ENCODE peak calls at places on chromosome 4, in ten cellular contexts. One of them, this sample, is unnamed.

GRCh38 chr4:153759407-153760226 is at the start of gene RNF175:
- DNase-seq in neural progenitor cell: peak
- DNase-seq in anterior cingulate cortex: no peak
- DNase-seq in C1 segment of cervical spinal cord: no peak
- DNase-seq in MV-4-11: no peak
- DNase-seq in sciatic nerve: no peak
- DNase-seq in prostate gland: no peak
- DNase-seq in NAMALWA: no peak
- DNase-seq in endothelial cell: peak
- DNase-seq in right cardiac atrium: peak
- DNase-seq in this sample: peak

GRCh38 chr4:100299441-100299840 is 109.2 kb upstream of the DDIT4L start:
- DNase-seq in neural progenitor cell: no peak
- DNase-seq in C1 segment of cervical spinal cord: no peak
- DNase-seq in prostate gland: no peak
- DNase-seq in NAMALWA: no peak
- DNase-seq in sciatic nerve: no peak
- DNase-seq in right cardiac atrium: no peak
- DNase-seq in endothelial cell: no peak
- DNase-seq in MV-4-11: no peak
- DNase-seq in anterior cingulate cortex: no peak
- DNase-seq in this sample: no peak

GRCh38 chr4:134365852-134366251 is 164.3 kb upstream of the PABPC4L start:
- DNase-seq in neural progenitor cell: no peak
- DNase-seq in NAMALWA: no peak
- DNase-seq in prostate gland: no peak
- DNase-seq in MV-4-11: no peak
- DNase-seq in right cardiac atrium: no peak
- DNase-seq in endothelial cell: no peak
- DNase-seq in sciatic nerve: no peak
- DNase-seq in anterior cingulate cortex: no peak
- DNase-seq in C1 segment of cervical spinal cord: no peak
- DNase-seq in this sample: no peak

GRCh38 chr4:118964891-118965411 is 76.3 kb downstream of the SYNPO2 start:
- DNase-seq in prostate gland: no peak
- DNase-seq in right cardiac atrium: peak
- DNase-seq in C1 segment of cervical spinal cord: no peak
- DNase-seq in NAMALWA: no peak
- DNase-seq in anterior cingulate cortex: no peak
- DNase-seq in neural progenitor cell: no peak
- DNase-seq in sciatic nerve: no peak
- DNase-seq in MV-4-11: peak
- DNase-seq in endothelial cell: no peak
- DNase-seq in this sample: no peak

GRCh38 chr4:100738388-100739165 is 220.8 kb upstream of the EMCN start:
- DNase-seq in endothelial cell: no peak
- DNase-seq in anterior cingulate cortex: no peak
- DNase-seq in NAMALWA: no peak
- DNase-seq in neural progenitor cell: no peak
- DNase-seq in sciatic nerve: no peak
- DNase-seq in prostate gland: no peak
- DNase-seq in MV-4-11: peak
- DNase-seq in C1 segment of cervical spinal cord: no peak
- DNase-seq in right cardiac atrium: peak
- DNase-seq in this sample: no peak

GRCh38 chr4:111546881-111547280 is 598.4 kb upstream of the FAM241A start:
- DNase-seq in MV-4-11: no peak
- DNase-seq in prostate gland: no peak
- DNase-seq in right cardiac atrium: no peak
- DNase-seq in neural progenitor cell: no peak
- DNase-seq in anterior cingulate cortex: no peak
- DNase-seq in endothelial cell: no peak
- DNase-seq in C1 segment of cervical spinal cord: no peak
- DNase-seq in NAMALWA: no peak
- DNase-seq in sciatic nerve: no peak
- DNase-seq in this sample: no peak

GRCh38 chr4:675036-675804 is 878 bp downstream of the MYL5 start:
- DNase-seq in sciatic nerve: no peak
- DNase-seq in endothelial cell: peak
- DNase-seq in anterior cingulate cortex: no peak
- DNase-seq in NAMALWA: peak
- DNase-seq in right cardiac atrium: peak
- DNase-seq in neural progenitor cell: no peak
- DNase-seq in C1 segment of cervical spinal cord: no peak
- DNase-seq in MV-4-11: no peak
- DNase-seq in prostate gland: no peak
- DNase-seq in this sample: no peak

GRCh38 chr4:67106846-67107467 is 438.3 kb downstream of the CENPC start:
- DNase-seq in right cardiac atrium: no peak
- DNase-seq in sciatic nerve: no peak
- DNase-seq in anterior cingulate cortex: no peak
- DNase-seq in C1 segment of cervical spinal cord: no peak
- DNase-seq in prostate gland: no peak
- DNase-seq in MV-4-11: no peak
- DNase-seq in NAMALWA: no peak
- DNase-seq in endothelial cell: no peak
- DNase-seq in neural progenitor cell: peak
- DNase-seq in this sample: peak

GRCh38 chr4:22897520-22898108 is 204.9 kb downstream of the GBA3 start:
- DNase-seq in anterior cingulate cortex: peak
- DNase-seq in endothelial cell: peak
- DNase-seq in MV-4-11: peak
- DNase-seq in NAMALWA: peak
- DNase-seq in prostate gland: no peak
- DNase-seq in C1 segment of cervical spinal cord: no peak
- DNase-seq in neural progenitor cell: peak
- DNase-seq in sciatic nerve: no peak
- DNase-seq in right cardiac atrium: no peak
- DNase-seq in this sample: peak

GRCh38 chr4:93317571-93317970 is 511.0 kb upstream of the ATOH1 start:
- DNase-seq in sciatic nerve: no peak
- DNase-seq in C1 segment of cervical spinal cord: no peak
- DNase-seq in right cardiac atrium: no peak
- DNase-seq in anterior cingulate cortex: no peak
- DNase-seq in MV-4-11: no peak
- DNase-seq in endothelial cell: no peak
- DNase-seq in NAMALWA: no peak
- DNase-seq in prostate gland: no peak
- DNase-seq in neural progenitor cell: no peak
- DNase-seq in this sample: no peak

GRCh38 chr4:125244848-125245450 is 69.8 kb upstream of the FAT4 start:
- DNase-seq in anterior cingulate cortex: no peak
- DNase-seq in prostate gland: no peak
- DNase-seq in endothelial cell: no peak
- DNase-seq in neural progenitor cell: no peak
- DNase-seq in right cardiac atrium: no peak
- DNase-seq in NAMALWA: peak
- DNase-seq in MV-4-11: no peak
- DNase-seq in sciatic nerve: no peak
- DNase-seq in C1 segment of cervical spinal cord: no peak
- DNase-seq in this sample: no peak

This sample was measured in WERI-Rb-1.